ENCODE peak calls at places on chromosomes 2 and 18, in eight cellular contexts. H, D, W, X, K, G, R and Z are unnamed samples.

GRCh38 chr2:43445248-43445647 is 150.6 kb downstream of the THADA start:
- DNase-seq in K (no peak), G (no peak), W (no peak), X (no peak), R (no peak), D (no peak), H (peak), Z (peak)

GRCh38 chr2:39120771-39121522 is at the start of gene SOS1:
- DNase-seq in H (peak), R (peak), G (peak), K (peak), W (peak), D (peak), X (peak), Z (peak)

GRCh38 chr2:9944330-9944758 is 7.1 kb upstream of the GRHL1 start:
- DNase-seq in X (no peak), K (no peak), D (no peak), H (no peak), R (no peak), G (no peak), W (no peak), Z (no peak)

GRCh38 chr18:70047931-70048603 is 100.4 kb upstream of the CD226 start:
- DNase-seq in W (no peak), K (no peak), R (no peak), X (no peak), G (no peak), H (no peak), D (no peak), Z (peak)

GRCh38 chr2:47009368-47009767 is 93.8 kb upstream of the MCFD2 start:
- DNase-seq in D (no peak), H (no peak), W (no peak), X (no peak), R (no peak), K (no peak), G (no peak), Z (no peak)

GRCh38 chr18:2338601-2339000 is 232.7 kb downstream of the METTL4 start:
- DNase-seq in W (no peak), R (no peak), H (no peak), X (no peak), G (no peak), D (no peak), K (no peak), Z (no peak)

GRCh38 chr2:98013407-98014042 is 17.8 kb upstream of the TMEM131 start:
- DNase-seq in W (no peak), R (no peak), H (no peak), K (no peak), D (no peak), G (no peak), X (peak), Z (peak)

GRCh38 chr2:188975497-188976102 is 1.4 kb downstream of the COL3A1 start:
- DNase-seq in K (no peak), W (peak), H (peak), G (peak), R (no peak), D (no peak), X (no peak), Z (peak)

GRCh38 chr2:5729426-5729825 is 37.2 kb downstream of the SOX11 start:
- DNase-seq in D (no peak), R (no peak), K (no peak), X (no peak), W (no peak), G (no peak), H (no peak), Z (no peak)

GRCh38 chr18:55310044-55310676 is 277.8 kb downstream of the TCF4 start:
- DNase-seq in D (no peak), H (no peak), W (no peak), X (no peak), G (no peak), R (no peak), K (no peak), Z (no peak)

GRCh38 chr2:191892391-191892790 is 45.5 kb upstream of the CAVIN2 start:
- DNase-seq in K (no peak), R (no peak), D (no peak), W (no peak), G (no peak), H (no peak), X (peak), Z (peak)

GRCh38 chr2:127572841-127573240 is 37.4 kb downstream of the MYO7B start:
- DNase-seq in W (no peak), K (no peak), G (no peak), R (no peak), D (no peak), H (no peak), X (no peak), Z (no peak)

GRCh38 chr2:23250371-23250770 is 134.6 kb upstream of the KLHL29 start:
- DNase-seq in R (no peak), G (no peak), D (no peak), H (no peak), X (no peak), K (no peak), W (no peak), Z (no peak)

GRCh38 chr18:5197032-5197434 is at the start of gene AKAIN1:
- DNase-seq in H (peak), D (peak), R (no peak), G (no peak), K (no peak), W (peak), X (no peak), Z (peak)

GRCh38 chr2:231686192-231687100 is 21.9 kb upstream of the PTMA start:
- DNase-seq in W (no peak), H (no peak), D (no peak), G (no peak), X (no peak), K (no peak), R (no peak), Z (no peak)

GRCh38 chr2:231684314-231685223 is 23.8 kb upstream of the PTMA start:
- DNase-seq in K (no peak), X (no peak), W (peak), D (no peak), G (no peak), R (no peak), H (peak), Z (no peak)

GRCh38 chr2:231683907-231684306 is 24.4 kb upstream of the PTMA start:
- DNase-seq in G (no peak), W (no peak), R (no peak), H (no peak), K (no peak), X (no peak), D (no peak), Z (no peak)

GRCh38 chr2:231687133-231687852 is 21.0 kb upstream of the PTMA start:
- DNase-seq in R (peak), X (peak), G (peak), H (peak), K (peak), D (peak), W (peak), Z (peak)

GRCh38 chr2:231685349-231686191 is 22.8 kb upstream of the PTMA start:
- DNase-seq in G (no peak), H (no peak), W (no peak), R (no peak), K (no peak), D (no peak), X (no peak), Z (no peak)
- H3K4me3 ChIP-seq in G (no peak), H (no peak), W (no peak), R (no peak), K (no peak), D (no peak), X (no peak), Z (no peak)

GRCh38 chr2:135685361-135685760 is 56.3 kb upstream of the UBXN4 start:
- DNase-seq in H (no peak), K (no peak), R (no peak), G (no peak), D (no peak), X (no peak), W (no peak), Z (peak)

GRCh38 chr2:135688978-135689377 is 52.7 kb upstream of the UBXN4 start:
- DNase-seq in H (no peak), D (no peak), X (no peak), R (no peak), G (no peak), K (no peak), W (no peak), Z (no peak)

GRCh38 chr2:135689679-135690078 is 52.0 kb upstream of the UBXN4 start:
- DNase-seq in K (no peak), G (no peak), R (no peak), H (no peak), W (no peak), X (no peak), D (no peak), Z (no peak)

DNA sequence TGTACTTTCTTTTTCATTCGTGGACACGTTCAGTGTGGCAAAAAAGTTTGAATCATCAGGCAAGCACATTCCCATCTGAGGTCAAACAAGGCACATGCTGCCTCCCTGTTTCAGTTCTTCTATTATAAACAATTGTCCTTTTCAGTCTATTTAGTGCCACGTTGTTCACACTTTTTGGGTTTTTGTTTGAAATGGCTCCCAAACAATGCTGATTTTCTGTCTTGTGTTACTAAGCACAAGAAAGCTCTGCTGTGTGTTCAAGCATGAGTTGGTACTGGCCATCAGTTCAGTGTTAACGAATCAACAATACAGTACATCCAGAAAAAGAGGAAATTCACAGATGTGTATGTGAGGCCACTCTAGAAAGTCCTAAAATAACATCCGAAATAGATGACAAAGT is 53.7 kb upstream of the UBXN4 start:
- DNase-seq in D (no peak), G (no peak), X (no peak), H (no peak), W (no peak), R (no peak), K (no peak), Z (no peak)
- H3K4me3 ChIP-seq in D (no peak), G (no peak), X (no peak), H (no peak), W (no peak), R (no peak), K (no peak), Z (no peak)

DNA sequence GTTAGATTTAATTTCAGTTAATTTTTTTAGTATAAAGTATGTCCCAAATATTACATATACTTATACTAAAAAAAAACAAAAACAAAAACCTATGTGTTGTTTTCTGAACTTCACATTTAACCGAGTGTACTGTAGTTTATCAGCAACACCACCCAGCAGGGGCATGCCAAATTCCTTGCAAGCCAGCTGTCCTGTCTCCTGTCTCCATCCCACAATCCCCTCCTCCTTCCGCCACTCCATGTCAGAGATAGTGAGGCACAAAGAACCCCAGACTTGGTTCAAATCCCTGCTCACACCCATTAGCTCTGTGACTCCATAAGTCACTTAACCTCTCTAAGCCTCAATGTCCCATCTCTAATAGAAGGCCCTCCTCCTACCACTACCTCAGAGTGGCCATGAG is 9.4 kb downstream of the CHST10 start:
- DNase-seq in D (no peak), G (no peak), R (no peak), K (no peak), W (no peak), X (no peak), H (no peak), Z (no peak)
- H3K4me3 ChIP-seq in D (no peak), G (no peak), R (no peak), K (no peak), W (no peak), X (no peak), H (no peak), Z (no peak)

DNA sequence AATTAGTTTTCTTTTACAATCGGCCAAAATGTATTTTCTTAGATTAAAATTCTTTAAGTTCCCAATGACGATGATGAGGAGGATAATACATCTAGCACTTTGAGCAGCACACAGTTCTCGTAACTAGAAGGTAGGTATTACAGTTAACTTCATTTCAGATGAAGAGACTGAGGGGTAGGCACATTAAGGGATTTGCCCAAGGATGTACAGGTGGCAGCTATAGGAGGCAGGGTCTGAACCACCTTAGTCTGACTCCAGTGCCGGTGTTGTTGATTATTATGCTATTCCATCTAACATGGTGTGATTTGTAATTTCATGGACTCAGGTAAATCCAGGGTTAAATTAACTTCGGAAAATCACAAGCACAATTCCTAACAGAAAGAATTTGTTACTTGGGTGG is 1.1 kb downstream of the CD28 start:
- DNase-seq in X (peak), D (no peak), G (no peak), K (peak), H (no peak), R (no peak), W (no peak), Z (no peak)
- H3K4me3 ChIP-seq in X (peak), D (no peak), G (no peak), K (peak), H (no peak), R (no peak), W (no peak), Z (no peak)

DNA sequence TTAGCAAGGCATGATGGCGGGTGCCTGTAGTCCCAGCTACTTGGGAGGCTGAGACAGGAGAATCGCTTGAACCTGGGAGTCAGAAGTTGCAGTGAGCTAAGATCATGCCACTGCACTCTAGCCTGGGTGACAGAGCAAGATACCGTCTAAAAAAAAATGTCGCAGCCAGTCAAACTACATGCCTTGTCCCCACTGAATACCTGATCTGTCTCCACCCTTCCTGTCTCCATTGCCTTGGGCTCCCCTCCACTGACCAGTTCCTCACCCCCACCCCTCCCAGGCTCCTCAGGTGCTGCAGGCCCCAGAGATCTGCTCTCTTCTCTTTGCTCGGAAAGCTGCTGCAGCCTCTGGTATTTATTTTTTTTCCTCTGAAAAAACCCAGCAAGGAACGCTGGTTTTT is 4.3 kb downstream of the PSD4 start:
- DNase-seq in K (no peak), X (no peak), D (no peak), H (no peak), R (no peak), G (no peak), W (no peak), Z (no peak)
- H3K4me3 ChIP-seq in K (no peak), X (no peak), D (no peak), H (no peak), R (no peak), G (no peak), W (no peak), Z (no peak)

GRCh38 chr2:209523778-209524362 is 100.0 kb downstream of the MAP2 start:
- DNase-seq in H (no peak), D (no peak), K (no peak), G (no peak), X (no peak), R (no peak), W (no peak), Z (no peak)

GRCh38 chr2:209526541-209526940 is 102.7 kb downstream of the MAP2 start:
- DNase-seq in D (no peak), X (peak), G (no peak), R (no peak), W (no peak), H (no peak), K (no peak), Z (peak)

GRCh38 chr2:209525834-209526281 is 102.0 kb downstream of the MAP2 start:
- DNase-seq in X (peak), K (no peak), D (no peak), R (no peak), H (no peak), G (no peak), W (no peak), Z (peak)

GRCh38 chr2:209523041-209523740 is 99.3 kb downstream of the MAP2 start:
- DNase-seq in K (no peak), D (no peak), X (no peak), H (no peak), R (no peak), G (no peak), W (no peak), Z (no peak)

DNA sequence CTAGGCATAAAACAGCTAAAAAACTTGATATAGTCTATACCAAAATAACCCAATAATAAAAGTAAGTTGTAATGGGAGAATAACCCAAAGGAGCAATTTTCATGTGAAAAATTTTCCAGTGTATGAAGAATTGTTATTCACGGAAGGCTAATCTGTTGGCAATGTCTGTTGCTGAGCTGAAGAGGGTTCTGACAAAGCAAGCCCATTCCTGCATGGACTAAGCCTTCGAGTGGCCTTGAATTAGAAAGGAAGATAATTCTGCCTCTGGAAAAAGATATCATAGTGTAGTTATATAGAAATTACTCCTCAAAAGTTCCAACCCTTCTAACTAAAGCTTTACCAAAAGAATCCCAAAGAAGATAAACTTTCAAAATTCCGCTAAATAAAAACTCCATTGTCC is 101.5 kb downstream of the MAP2 start:
- DNase-seq in G (no peak), R (no peak), X (no peak), W (no peak), H (no peak), D (no peak), K (no peak), Z (no peak)
- H3K4me3 ChIP-seq in G (no peak), R (no peak), X (peak), W (no peak), H (no peak), D (no peak), K (no peak), Z (no peak)

DNA sequence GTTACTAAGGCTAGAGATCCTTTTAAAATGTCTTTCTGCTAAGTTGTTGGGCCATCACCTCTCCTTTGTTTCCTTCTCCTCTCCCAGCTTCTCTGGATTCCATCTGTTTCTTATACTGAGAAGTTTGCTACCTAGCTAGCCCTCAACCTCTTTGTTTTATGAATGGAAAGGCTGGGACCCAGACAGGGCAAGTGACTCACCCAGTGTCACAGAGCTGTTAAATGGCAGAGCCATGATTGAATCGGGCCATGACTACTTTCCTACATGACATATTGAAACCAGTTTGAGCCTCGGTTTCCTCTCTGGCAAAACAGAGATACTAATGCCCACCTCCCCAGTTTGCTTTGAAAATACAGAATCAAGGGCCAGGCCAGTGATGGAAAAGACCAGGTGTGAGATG is 24.1 kb downstream of the REEP1 start:
- DNase-seq in K (no peak), H (no peak), D (no peak), X (no peak), R (no peak), W (no peak), G (no peak), Z (no peak)
- H3K4me3 ChIP-seq in K (no peak), H (no peak), D (no peak), X (no peak), R (no peak), W (no peak), G (no peak), Z (no peak)

GRCh38 chr18:21074336-21075323 is 37.0 kb downstream of the ROCK1 start:
- DNase-seq in H (no peak), X (no peak), K (no peak), W (no peak), G (no peak), R (no peak), D (no peak), Z (no peak)

GRCh38 chr18:21069468-21069867 is 42.1 kb downstream of the ROCK1 start:
- DNase-seq in K (no peak), W (no peak), D (no peak), H (no peak), X (no peak), G (no peak), R (no peak), Z (no peak)

GRCh38 chr18:21073180-21073579 is 38.4 kb downstream of the ROCK1 start:
- DNase-seq in R (no peak), K (no peak), D (no peak), G (no peak), H (no peak), W (no peak), X (no peak), Z (no peak)

GRCh38 chr18:21071071-21071470 is 40.5 kb downstream of the ROCK1 start:
- DNase-seq in H (no peak), R (no peak), D (no peak), G (no peak), W (no peak), X (no peak), K (no peak), Z (no peak)
- H3K4me3 ChIP-seq in H (no peak), R (no peak), D (no peak), G (no peak), W (no peak), X (no peak), K (no peak), Z (no peak)

GRCh38 chr2:161139098-161139987 is 20.9 kb upstream of the TANK start:
- DNase-seq in D (no peak), H (no peak), R (no peak), K (no peak), G (no peak), W (no peak), X (no peak), Z (peak)
- H3K4me3 ChIP-seq in D (no peak), H (no peak), R (no peak), K (no peak), G (no peak), W (peak), X (no peak), Z (no peak)

DNA sequence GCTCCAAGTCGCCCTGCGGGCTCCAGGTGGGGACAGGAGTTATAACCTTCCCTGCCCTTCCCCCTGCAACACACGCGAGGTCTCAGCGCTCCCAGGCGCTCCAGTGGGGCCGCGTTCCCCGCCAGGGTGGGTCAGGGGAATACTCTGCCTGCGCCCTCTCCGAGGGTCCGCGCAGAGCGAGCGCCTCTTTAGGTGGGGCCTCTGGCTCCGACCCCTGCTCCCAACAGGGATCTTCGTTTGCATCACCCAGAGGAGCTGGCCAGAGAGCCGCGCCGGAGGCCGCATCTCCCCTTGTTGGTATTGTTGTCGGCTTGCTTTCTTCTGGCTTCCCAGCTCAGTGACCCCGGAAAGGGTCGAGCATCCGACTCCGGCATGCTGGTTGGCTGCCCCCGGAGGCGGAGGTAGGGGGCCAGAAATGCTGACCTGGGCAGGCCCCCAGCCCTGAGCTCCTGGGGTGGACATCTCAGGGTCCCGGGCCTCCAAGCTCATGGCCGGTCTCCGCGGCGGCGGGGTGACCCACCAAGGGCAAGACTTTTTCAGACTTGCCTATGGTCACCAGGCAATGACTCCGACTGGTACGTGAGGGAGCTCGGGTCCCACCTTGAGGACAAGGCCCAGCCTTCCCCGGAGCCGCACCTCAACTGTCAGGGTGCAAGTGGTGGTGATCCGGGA is 11.2 kb upstream of the EN1 start:
- DNase-seq in W (no peak), X (no peak), K (no peak), H (no peak), G (no peak), R (no peak), D (no peak), Z (no peak)
- H3K4me3 ChIP-seq in W (no peak), X (no peak), K (no peak), H (no peak), G (no peak), R (no peak), D (no peak), Z (no peak)